ENCODE peak calls at places on chromosome X, in nine cellular contexts. V is epithelial cell of proximal tubule, Z is WERI-Rb-1, L is mesendoderm, K is HepG2, D is heart left ventricle, B is adipocyte, N is endodermal cell, H is NT2/D1. X is an unnamed sample.

GRCh38 chrX:9997524-9997923 is 30.4 kb downstream of the CLDN34 start:
- DNase-seq in Z (no peak), H (no peak), L (no peak), D (no peak), V (no peak), N (no peak), B (no peak), K (no peak), X (no peak)

GRCh38 chrX:140866446-140866845 is 135.9 kb upstream of the SPANXB1 start:
- DNase-seq in D (no peak), L (no peak), N (no peak), B (no peak), Z (no peak), H (no peak), K (no peak), V (no peak), X (no peak)

GRCh38 chrX:40173662-40174593 is 76.2 kb upstream of the BCOR start:
- DNase-seq in K (peak), H (no peak), B (no peak), L (peak), Z (peak), D (no peak), V (no peak), N (peak), X (no peak)

GRCh38 chrX:57367649-57368048 is 81.1 kb downstream of the FAAH2 start:
- DNase-seq in K (peak), H (no peak), V (no peak), Z (no peak), D (no peak), L (no peak), B (peak), N (no peak), X (no peak)

GRCh38 chrX:153190384-153190783 is 11.3 kb downstream of the MAGEA1 start:
- DNase-seq in N (no peak), K (no peak), L (peak), V (peak), B (no peak), H (no peak), Z (no peak), D (no peak), X (no peak)

GRCh38 chrX:68894142-68894512 is 65.3 kb downstream of the EFNB1 start:
- DNase-seq in L (no peak), D (peak), Z (no peak), H (no peak), N (no peak), K (no peak), B (no peak), V (no peak), X (no peak)

GRCh38 chrX:19888419-19888879 is 1.0 kb upstream of the SH3KBP1 start:
- DNase-seq in V (no peak), H (peak), B (peak), K (peak), Z (peak), D (no peak), N (peak), L (peak), X (no peak)

GRCh38 chrX:3371163-3371562 is 24.7 kb upstream of the MXRA5 start:
- DNase-seq in Z (no peak), D (no peak), N (no peak), V (no peak), B (no peak), H (no peak), L (no peak), K (no peak), X (no peak)

GRCh38 chrX:77505227-77505626 is 58.0 kb downstream of the FGF16 start:
- DNase-seq in V (no peak), D (no peak), Z (no peak), K (peak), B (peak), N (no peak), L (no peak), H (no peak), X (no peak)

GRCh38 chrX:51461053-51462050 is 35.0 kb downstream of the NUDT11 start:
- DNase-seq in B (peak), D (no peak), Z (no peak), N (no peak), L (peak), K (peak), H (no peak), V (no peak), X (no peak)

GRCh38 chrX:21940356-21940829 is at the start of gene SMS:
- DNase-seq in L (peak), K (peak), H (peak), B (peak), Z (peak), N (peak), D (peak), V (no peak), X (no peak)

GRCh38 chrX:110698696-110699095 is 96.9 kb downstream of the CHRDL1 start:
- DNase-seq in N (no peak), D (no peak), L (peak), Z (no peak), K (no peak), B (no peak), H (no peak), V (no peak), X (no peak)

GRCh38 chrX:13103111-13103913 is 58.9 kb upstream of the FAM9C start:
- DNase-seq in N (no peak), V (no peak), B (no peak), K (no peak), L (no peak), Z (no peak), H (no peak), D (no peak), X (no peak)

GRCh38 chrX:68711845-68712244 is 64.4 kb downstream of the STARD8 start:
- DNase-seq in V (no peak), D (no peak), B (no peak), Z (no peak), L (no peak), K (no peak), N (no peak), H (no peak), X (no peak)

GRCh38 chrX:118448273-118448783 is 47.3 kb upstream of the DOCK11 start:
- DNase-seq in H (no peak), Z (no peak), N (no peak), B (peak), K (no peak), D (no peak), L (no peak), V (no peak), X (no peak)

GRCh38 chrX:42248226-42248625 is 324.9 kb upstream of the CASK start:
- DNase-seq in K (no peak), D (no peak), L (no peak), V (peak), Z (no peak), H (no peak), N (no peak), B (peak), X (no peak)

GRCh38 chrX:115949900-115950822 is 220.4 kb upstream of the AGTR2 start:
- DNase-seq in Z (peak), N (peak), V (no peak), H (no peak), K (peak), B (no peak), L (peak), D (no peak), X (no peak)

GRCh38 chrX:130523460-130524394 is 121.9 kb downstream of the RBMX2 start:
- DNase-seq in N (peak), H (no peak), B (peak), V (no peak), Z (peak), L (peak), K (no peak), D (peak), X (no peak)

GRCh38 chrX:34559325-34559724 is 97.8 kb downstream of the TMEM47 start:
- DNase-seq in V (no peak), L (no peak), Z (peak), K (no peak), H (no peak), D (no peak), N (peak), B (no peak), X (no peak)

GRCh38 chrX:40157228-40158035 is 59.7 kb upstream of the BCOR start:
- DNase-seq in B (no peak), K (no peak), L (peak), V (no peak), N (peak), D (no peak), H (peak), Z (peak), X (no peak)

GRCh38 chrX:151396042-151396826 is 772 bp upstream of the VMA21 start:
- DNase-seq in Z (peak), N (no peak), H (no peak), V (peak), B (peak), K (peak), D (peak), L (no peak), X (no peak)

GRCh38 chrX:128781506-128781905 is 729.3 kb upstream of the ACTRT1 start:
- DNase-seq in N (peak), L (peak), D (no peak), B (no peak), H (peak), K (peak), Z (peak), V (no peak), X (peak)

GRCh38 chrX:8803326-8803725 is 2.1 kb upstream of the FAM9A start:
- DNase-seq in K (no peak), D (no peak), Z (no peak), L (no peak), H (no peak), V (no peak), B (no peak), N (no peak), X (no peak)

GRCh38 chrX:9494806-9495205 is 29.9 kb downstream of the TBL1X start:
- DNase-seq in B (peak), N (no peak), K (no peak), V (no peak), L (peak), H (no peak), D (no peak), Z (no peak), X (no peak)

GRCh38 chrX:149829751-149830191 is 48.0 kb downstream of the MAGEA9 start:
- DNase-seq in H (no peak), K (no peak), Z (no peak), L (peak), N (peak), B (peak), V (peak), D (no peak), X (no peak)

GRCh38 chrX:24294619-24295018 is 19.2 kb downstream of the SUPT20HL2 start:
- DNase-seq in B (peak), Z (peak), D (no peak), K (no peak), N (peak), L (peak), H (no peak), V (no peak), X (peak)

GRCh38 chrX:21956783-21957182 is 16.3 kb downstream of the SMS start:
- DNase-seq in V (no peak), Z (no peak), B (no peak), D (no peak), N (peak), L (no peak), H (no peak), K (no peak), X (no peak)

GRCh38 chrX:119292445-119292844 is 56.4 kb downstream of the PGRMC1 start:
- DNase-seq in L (peak), D (no peak), K (no peak), V (no peak), N (no peak), B (no peak), Z (no peak), H (no peak), X (no peak)

GRCh38 chrX:1477801-1478458 is 25.2 kb upstream of the ASMTL start:
- DNase-seq in V (no peak), H (no peak), D (no peak), Z (no peak), N (no peak), K (no peak), B (no peak), L (no peak), X (no peak)

GRCh38 chrX:9231491-9231890 is 197.6 kb upstream of the FAM9B start:
- DNase-seq in D (no peak), H (no peak), L (no peak), N (no peak), B (peak), K (no peak), V (no peak), Z (no peak), X (no peak)

GRCh38 chrX:124555036-124555595 is 208.8 kb downstream of the SH2D1A start:
- DNase-seq in L (peak), D (no peak), Z (no peak), H (no peak), V (no peak), B (peak), K (no peak), N (no peak), X (no peak)

GRCh38 chrX:17375631-17376380 is 806 bp downstream of the NHS start:
- DNase-seq in K (no peak), D (peak), N (peak), L (peak), H (no peak), B (peak), V (no peak), Z (no peak), X (no peak)

GRCh38 chrX:21374163-21374993 is at the start of gene CNKSR2:
- DNase-seq in V (no peak), L (peak), Z (peak), B (peak), K (no peak), D (peak), N (peak), H (peak), X (no peak)

GRCh38 chrX:95885074-95885473 is 799.6 kb upstream of the DIAPH2 start:
- DNase-seq in N (no peak), L (no peak), Z (no peak), B (peak), H (no peak), V (peak), D (no peak), K (no peak), X (no peak)

GRCh38 chrX:16160729-16161128 is 6.6 kb upstream of the MAGEB17 start:
- DNase-seq in D (no peak), L (peak), B (peak), V (peak), N (no peak), Z (no peak), H (no peak), K (peak), X (no peak)

GRCh38 chrX:28010875-28011274 is 29.6 kb upstream of the DCAF8L1 start:
- DNase-seq in L (no peak), B (no peak), V (no peak), N (no peak), D (no peak), H (no peak), K (no peak), Z (no peak), X (no peak)

GRCh38 chrX:145552643-145553042 is 265.0 kb upstream of the SLITRK2 start:
- DNase-seq in N (no peak), D (no peak), H (no peak), V (no peak), K (no peak), L (no peak), Z (no peak), B (no peak), X (no peak)

GRCh38 chrX:17706676-17707075 is 30.6 kb upstream of the SCML1 start:
- DNase-seq in D (no peak), V (peak), K (peak), B (peak), H (no peak), N (no peak), Z (no peak), L (peak), X (no peak)

GRCh38 chrX:116272328-116272727 is 101.8 kb downstream of the AGTR2 start:
- DNase-seq in Z (no peak), V (peak), B (peak), L (peak), H (peak), D (no peak), N (no peak), K (no peak), X (no peak)

GRCh38 chrX:124280294-124280902 is 52.1 kb upstream of the TEX13D start:
- DNase-seq in N (no peak), D (no peak), B (no peak), V (no peak), K (no peak), L (no peak), Z (no peak), H (no peak), X (no peak)

GRCh38 chrX:104254442-104255115 is at the start of gene ESX1:
- DNase-seq in L (no peak), B (no peak), K (no peak), Z (no peak), N (peak), V (no peak), D (no peak), H (no peak), X (no peak)
- H3K4me3 ChIP-seq in L (no peak), B (peak), K (no peak), Z (no peak), N (peak), V (peak), D (peak), H (peak), X (peak)

GRCh38 chrX:120562569-120562926 is 1.8 kb upstream of the CUL4B start:
- DNase-seq in V (no peak), L (no peak), D (no peak), K (no peak), N (no peak), B (no peak), H (no peak), Z (no peak), X (no peak)
- H3K4me3 ChIP-seq in V (peak), L (no peak), D (peak), K (no peak), N (peak), B (peak), H (no peak), Z (no peak), X (no peak)

GRCh38 chrX:87517571-87518141 is at the start of gene KLHL4:
- DNase-seq in K (no peak), D (peak), Z (peak), B (no peak), V (peak), L (peak), H (peak), N (peak), X (peak)
- H3K4me3 ChIP-seq in K (no peak), D (peak), Z (no peak), B (peak), V (peak), L (peak), H (peak), N (peak), X (peak)

DNA sequence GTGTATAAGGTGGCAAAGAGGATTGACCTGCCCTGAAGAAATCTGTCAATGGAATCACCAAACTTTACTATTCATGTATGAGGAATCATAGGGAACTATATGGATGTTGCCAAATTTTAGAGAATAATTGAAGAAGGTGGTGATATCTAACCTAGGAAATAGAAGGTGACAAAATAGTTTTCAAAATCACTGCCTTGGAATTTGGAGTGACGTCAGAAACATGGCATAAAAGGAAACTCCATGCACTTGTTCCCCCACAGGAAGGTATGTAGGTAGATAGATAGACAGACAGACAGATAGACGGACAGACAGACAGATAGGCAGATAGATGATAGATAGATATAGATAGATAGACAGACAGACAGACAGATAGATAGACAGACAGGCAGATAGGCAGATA is 793.9 kb upstream of the AMOT start:
- DNase-seq in V (no peak), K (no peak), D (no peak), B (no peak), Z (no peak), H (no peak), L (no peak), N (no peak), X (no peak)
- H3K4me3 ChIP-seq in V (no peak), K (no peak), D (no peak), B (no peak), Z (no peak), H (no peak), L (no peak), N (no peak), X (no peak)

DNA sequence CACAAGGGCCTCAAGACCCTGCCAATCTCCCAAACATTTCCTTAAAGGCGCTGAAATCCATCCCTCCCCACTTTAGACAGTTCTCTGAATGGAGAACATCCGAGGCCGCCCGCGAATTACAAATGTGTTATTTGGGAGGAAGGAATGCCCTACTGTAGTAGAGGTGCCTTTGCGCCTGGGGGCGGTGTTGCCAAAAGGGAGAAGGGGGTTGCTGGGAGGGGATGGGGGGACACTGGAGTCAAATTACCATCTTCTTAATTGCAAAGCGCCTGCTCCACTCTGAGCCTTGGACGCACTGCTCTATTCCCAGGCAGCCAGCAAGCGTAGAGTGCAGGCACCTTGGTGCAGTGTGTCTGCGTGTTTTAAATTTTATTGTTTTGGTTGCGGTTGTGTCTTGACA is 2.7 kb downstream of the TMEM255A start:
- DNase-seq in B (no peak), L (peak), D (no peak), Z (peak), N (peak), H (peak), V (no peak), K (no peak), X (no peak)
- H3K4me3 ChIP-seq in B (no peak), L (no peak), D (peak), Z (no peak), N (peak), H (peak), V (no peak), K (no peak), X (no peak)

GRCh38 chrX:134806707-134807038 is 148.4 kb upstream of the PLAC1 start:
- DNase-seq in K (no peak), N (no peak), L (no peak), Z (no peak), D (no peak), V (no peak), H (no peak), B (no peak), X (no peak)
- H3K4me3 ChIP-seq in K (peak), N (peak), L (no peak), Z (peak), D (peak), V (peak), H (no peak), B (peak), X (peak)

DNA sequence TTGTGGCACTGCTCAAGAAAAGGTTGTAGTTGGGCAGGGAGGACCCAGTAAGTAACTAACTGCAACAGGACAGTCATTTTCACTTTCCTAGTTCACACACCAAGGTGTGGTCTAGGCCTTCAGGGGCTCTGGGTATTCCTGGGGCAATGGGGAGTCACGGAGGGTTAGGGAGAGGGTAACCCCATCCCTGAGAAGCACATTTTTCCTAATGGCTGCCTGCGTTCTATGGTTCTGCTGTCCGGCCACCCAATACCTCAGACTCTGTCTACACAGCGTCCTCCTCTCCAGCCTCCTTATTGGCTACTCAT is 937 bp upstream of the PPP1R3F start:
- DNase-seq in L (no peak), K (no peak), D (no peak), N (no peak), V (no peak), Z (no peak), H (no peak), B (no peak), X (no peak)
- H3K4me3 ChIP-seq in L (peak), K (peak), D (peak), N (peak), V (peak), Z (peak), H (peak), B (peak), X (peak)

GRCh38 chrX:101080326-101080725 is 1.6 kb downstream of the TMEM35A start:
- DNase-seq in D (no peak), K (no peak), H (no peak), L (no peak), N (no peak), V (no peak), Z (peak), B (no peak), X (no peak)

GRCh38 chrX:101081257-101081656 is 2.6 kb downstream of the TMEM35A start:
- DNase-seq in B (no peak), L (no peak), D (no peak), K (no peak), V (no peak), Z (no peak), H (no peak), N (no peak), X (no peak)

GRCh38 chrX:101078716-101079115 is at the start of gene TMEM35A:
- DNase-seq in H (peak), L (peak), Z (peak), N (peak), V (no peak), K (no peak), D (no peak), B (peak), X (no peak)

GRCh38 chrX:101079223-101079622 is 544 bp downstream of the TMEM35A start:
- DNase-seq in N (no peak), L (no peak), H (no peak), B (peak), D (no peak), K (no peak), V (no peak), Z (no peak), X (no peak)

DNA sequence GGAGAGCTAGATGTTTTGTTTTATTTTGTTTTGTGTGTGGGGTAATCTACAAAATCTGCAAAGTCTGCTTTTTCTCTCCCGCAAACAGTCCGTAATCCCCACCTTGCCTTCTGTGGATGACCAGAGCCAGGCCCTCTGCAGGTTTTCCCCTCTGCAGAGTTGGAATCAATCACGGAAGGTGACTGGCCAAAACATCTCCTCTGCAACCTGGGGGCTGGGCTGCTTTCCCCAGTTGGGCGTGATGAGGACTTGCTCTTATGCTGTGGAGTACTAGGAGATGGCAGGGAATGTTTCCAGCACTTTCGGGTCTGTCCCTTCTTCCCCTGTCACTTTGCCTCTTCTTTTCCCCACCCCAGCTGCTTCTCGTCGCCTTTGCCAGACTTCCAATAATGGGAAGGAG is 1.1 kb downstream of the TMEM35A start:
- DNase-seq in K (no peak), V (no peak), L (no peak), D (no peak), N (peak), Z (peak), B (no peak), H (no peak), X (no peak)
- H3K4me3 ChIP-seq in K (no peak), V (no peak), L (no peak), D (no peak), N (no peak), Z (peak), B (peak), H (peak), X (no peak)

X was measured in iPS DF 6.9.